ENCODE peak calls at places on chromosomes 5 and 9, in eight cellular contexts. N is HCT116, T is stomach, U is right lobe of liver, Z is testis, O is uterus, D is heart left ventricle, P is esophagus squamous epithelium. G is an unnamed sample.
A peak's percentile ranks its signal among the peaks of the same experiment; 100 is the strongest.

GRCh38 chr5:179260324-179261070 is 84.8 kb downstream of the ADAMTS2 start:
- DNase-seq in N (no peak), T (peak; percentile 19), U (peak; percentile 43), Z (peak; percentile 13), O (peak; percentile 11), D (no peak), P (no peak), G (no peak)

GRCh38 chr9:133058051-133058450 is 3.7 kb upstream of the CEL start:
- DNase-seq in N (no peak), T (no peak), U (no peak), Z (no peak), O (no peak), D (no peak), P (no peak), G (no peak)

GRCh38 chr5:117201016-117201415 is 626.4 kb upstream of the SEMA6A start:
- DNase-seq in N (no peak), T (no peak), U (no peak), Z (no peak), O (no peak), D (no peak), P (no peak), G (no peak)

GRCh38 chr9:684950-685340 is 156.6 kb upstream of the DMRT1 start:
- DNase-seq in N (no peak), T (no peak), U (no peak), Z (no peak), O (no peak), D (no peak), P (no peak), G (no peak)

GRCh38 chr5:37869221-37869620 is 29.4 kb upstream of the GDNF start:
- DNase-seq in N (no peak), T (no peak), U (no peak), Z (no peak), O (no peak), D (no peak), P (no peak), G (no peak)

GRCh38 chr9:131012023-131012334 is 3.0 kb downstream of the LAMC3 start:
- DNase-seq in N (no peak), T (no peak), U (no peak), Z (no peak), O (no peak), D (no peak), P (no peak), G (no peak)

GRCh38 chr5:139651502-139651862 is 3.3 kb downstream of the CXXC5 start:
- DNase-seq in N (no peak), T (no peak), U (peak; percentile 25), Z (no peak), O (no peak), D (no peak), P (no peak), G (no peak)

GRCh38 chr5:55650391-55650790 is 61.7 kb downstream of the SLC38A9 start:
- DNase-seq in N (no peak), T (no peak), U (no peak), Z (no peak), O (no peak), D (no peak), P (no peak), G (no peak)

GRCh38 chr9:88179080-88179521 is 40.8 kb upstream of the SPATA31C2 start:
- DNase-seq in N (no peak), T (no peak), U (no peak), Z (no peak), O (no peak), D (no peak), P (no peak), G (no peak)

GRCh38 chr9:31210982-31211570 is 1173.4 kb upstream of the ACO1 start:
- DNase-seq in N (no peak), T (no peak), U (no peak), Z (peak; percentile 16), O (no peak), D (no peak), P (no peak), G (no peak)

GRCh38 chr9:72919246-72919945 is 33.5 kb downstream of the ALDH1A1 start:
- DNase-seq in N (no peak), T (no peak), U (no peak), Z (no peak), O (no peak), D (no peak), P (no peak), G (no peak)

GRCh38 chr5:113202904-113203716 is 226.5 kb downstream of the DCP2 start:
- DNase-seq in N (peak; percentile 66), T (peak; percentile 67), U (peak; percentile 97), Z (no peak), O (no peak), D (peak; percentile 75), P (no peak), G (peak; percentile 13)

GRCh38 chr5:56909294-56910122 is at the start of gene SETD9:
- DNase-seq in N (peak; percentile 88), T (peak; percentile 99), U (peak; percentile 99), Z (peak; percentile 99), O (peak; percentile 98), D (peak; percentile 99), P (peak; percentile 91), G (peak; percentile 100)

GRCh38 chr5:50667079-50667652 is 729 bp downstream of the PARP8 start:
- DNase-seq in N (no peak), T (peak; percentile 63), U (peak; percentile 75), Z (peak; percentile 63), O (peak; percentile 37), D (peak; percentile 49), P (no peak), G (peak; percentile 57)

GRCh38 chr5:151168602-151169344 is 11.2 kb upstream of the ANXA6 start:
- DNase-seq in N (no peak), T (no peak), U (no peak), Z (no peak), O (no peak), D (no peak), P (no peak), G (no peak)

GRCh38 chr9:89714316-89714715 is 109.5 kb downstream of the GADD45G start:
- DNase-seq in N (no peak), T (no peak), U (no peak), Z (peak; percentile 55), O (peak; percentile 49), D (no peak), P (no peak), G (no peak)

GRCh38 chr5:14143509-14143842 is 334 bp downstream of the TRIO start:
- DNase-seq in N (no peak), T (no peak), U (no peak), Z (no peak), O (no peak), D (no peak), P (no peak), G (no peak)

GRCh38 chr5:56244676-56245075 is 11.5 kb upstream of the ANKRD55 start:
- DNase-seq in N (no peak), T (no peak), U (no peak), Z (no peak), O (no peak), D (no peak), P (no peak), G (no peak)

GRCh38 chr5:58153255-58153654 is 306.6 kb downstream of the PLK2 start:
- DNase-seq in N (no peak), T (no peak), U (no peak), Z (no peak), O (no peak), D (no peak), P (no peak), G (no peak)

GRCh38 chr5:4228708-4229107 is 633.1 kb downstream of the IRX1 start:
- DNase-seq in N (no peak), T (no peak), U (no peak), Z (no peak), O (no peak), D (no peak), P (no peak), G (no peak)

GRCh38 chr5:72818866-72819534 is 2.5 kb downstream of the TNPO1 start:
- DNase-seq in N (peak; percentile 37), T (peak; percentile 69), U (peak; percentile 72), Z (peak; percentile 87), O (peak; percentile 53), D (peak; percentile 58), P (no peak), G (peak; percentile 77)

DNA sequence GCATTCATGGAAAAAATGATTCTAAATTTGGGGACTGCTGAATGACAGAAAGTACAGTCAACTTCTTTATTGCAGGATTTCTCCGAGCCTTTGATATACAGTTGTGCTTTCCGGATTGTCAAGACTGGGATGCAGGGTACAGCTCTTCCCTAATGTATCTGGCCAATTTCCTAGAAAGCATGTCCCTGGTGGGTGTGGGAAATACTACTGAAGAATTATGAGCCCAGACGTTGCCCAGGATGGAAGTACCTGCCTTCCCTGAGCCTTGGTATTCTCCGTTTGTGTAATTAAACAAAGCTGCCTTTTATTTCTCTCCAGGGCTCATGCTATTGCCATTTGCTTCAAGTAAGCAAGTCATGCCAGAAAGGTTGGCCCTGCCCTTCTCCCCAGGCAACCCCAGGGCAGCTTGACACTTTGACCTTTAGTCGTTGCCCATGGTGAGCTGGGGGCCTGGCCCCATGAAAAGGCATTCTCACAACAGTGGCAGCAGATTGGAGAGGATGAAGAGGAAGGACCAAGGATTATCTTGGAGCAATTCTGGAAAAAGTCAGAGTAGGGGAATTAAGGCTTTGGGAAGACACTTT is 4.3 kb downstream of the COL27A1 start:
- DNase-seq in N (no peak), T (no peak), U (no peak), Z (no peak), O (no peak), D (no peak), P (no peak), G (no peak)
- H3K4me1 ChIP-seq in N (no peaks in the 10 kb centered on the region), T (peaks cover 49% of the 10 kb centered on the region), U (peaks cover 32% of the 10 kb centered on the region), Z (peaks cover 18% of the 10 kb centered on the region), O (peaks cover 4% of the 10 kb centered on the region), D (peaks cover 8% of the 10 kb centered on the region), P (peaks cover 15% of the 10 kb centered on the region), G (peaks cover 30% of the 10 kb centered on the region)

GRCh38 chr5:20985754-20986153 is 997.8 kb upstream of the CDH18 start:
- DNase-seq in N (no peak), T (no peak), U (no peak), Z (no peak), O (no peak), D (no peak), P (no peak), G (no peak)
- TF ChIP-seq POLR2A in N (no peak), T (no peak), U (no peak), Z (no peak), O (no peak), D (no peak), P (no peak), G (no peak)

GRCh38 chr9:136621734-136622093 is 41.0 kb upstream of the EGFL7 start:
- DNase-seq in N (no peak), T (no peak), U (no peak), Z (no peak), O (no peak), D (no peak), P (no peak), G (no peak)
- H3K4me1 ChIP-seq in N (no peaks in the 10 kb centered on the region), T (peaks cover 55% of the 10 kb centered on the region), U (peaks cover 62% of the 10 kb centered on the region), Z (peaks cover 17% of the 10 kb centered on the region), O (peaks cover 6% of the 10 kb centered on the region), D (peaks cover 27% of the 10 kb centered on the region), P (peaks cover 69% of the 10 kb centered on the region), G (peaks cover 30% of the 10 kb centered on the region)

DNA sequence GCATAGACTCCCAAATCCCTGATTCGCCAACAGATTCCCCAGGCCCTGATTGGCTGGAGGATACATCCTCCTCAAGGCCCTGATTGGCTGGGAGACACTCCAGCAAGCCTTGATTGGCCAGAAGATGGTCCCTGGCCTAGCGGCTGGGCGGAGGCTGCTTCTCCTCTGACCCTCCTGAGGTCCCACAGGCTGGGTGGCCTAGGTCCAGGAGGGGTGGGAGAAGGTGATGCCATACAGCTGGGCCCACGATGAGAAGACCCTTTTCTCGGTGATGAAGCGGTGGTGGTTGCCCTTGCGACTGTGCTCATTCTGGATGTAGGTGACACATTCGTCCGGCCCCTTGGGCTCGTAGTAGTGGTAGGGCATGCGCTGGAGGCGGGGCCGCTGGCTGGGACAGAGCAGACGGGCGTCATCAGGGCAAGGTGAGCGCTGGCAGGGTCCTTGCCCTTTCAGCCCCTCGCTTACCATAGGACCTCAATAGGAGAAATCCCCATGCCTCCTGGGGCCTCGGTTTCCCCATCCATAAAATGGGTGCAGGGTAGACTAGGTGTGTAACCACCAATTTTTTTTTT is 9.0 kb upstream of the AK1 start:
- DNase-seq in N (no peak), T (no peak), U (peak; percentile 53), Z (peak; percentile 70), O (peak; percentile 13), D (no peak), P (no peak), G (no peak)
- TF ChIP-seq POLR2A in N (no peak), T (no peak), U (no peak), Z (no peak), O (no peak), D (no peak), P (no peak), G (no peak)